ENCODE peak calls at places on chromosomes 11 and 22, in five cellular contexts. O is kidney epithelial cell, F is WTC11, T is progenitor cell of endocrine pancreas, H is germinal center. Q is an unnamed sample.

GRCh38 chr22:18114976-18115652 is 4.5 kb downstream of the TUBA8 start:
- DNase-seq in O (no peak), T (no peak), H (no peak), F (no peak), Q (no peak)

GRCh38 chr11:67276821-67277230 is 10.6 kb downstream of the GRK2 start:
- DNase-seq in O (no peak), F (peak; percentile 49), H (peak; percentile 29), T (no peak), Q (no peak)

GRCh38 chr22:34917239-34917638 is 148.7 kb upstream of the ISX start:
- DNase-seq in O (no peak), F (no peak), H (no peak), T (no peak), Q (no peak)

GRCh38 chr11:76155455-76156232 is 50.7 kb downstream of the WNT11 start:
- DNase-seq in O (no peak), T (no peak), H (no peak), F (no peak), Q (no peak)

GRCh38 chr11:66562907-66563583 is 5.4 kb downstream of the CTSF start:
- DNase-seq in O (no peak), H (no peak), F (no peak), T (no peak), Q (no peak)

GRCh38 chr22:24965822-24966626 is 13.5 kb downstream of the KIAA1671 start:
- DNase-seq in F (no peak), O (no peak), H (no peak), T (no peak), Q (no peak)

GRCh38 chr11:111559791-111560190 is 19.3 kb downstream of the LAYN start:
- DNase-seq in F (no peak), T (no peak), H (no peak), O (no peak), Q (no peak)

GRCh38 chr22:21991309-21991596 is 8.7 kb upstream of the TOP3B start:
- DNase-seq in H (no peak), T (no peak), F (no peak), O (no peak), Q (no peak)

GRCh38 chr11:85318573-85318972 is 308.6 kb downstream of the DLG2 start:
- DNase-seq in F (no peak), T (no peak), H (no peak), O (no peak), Q (no peak)

GRCh38 chr11:96211433-96211832 is 131.6 kb downstream of the MAML2 start:
- DNase-seq in H (no peak), T (no peak), O (no peak), F (no peak), Q (no peak)

GRCh38 chr22:37228106-37229011 is 15.7 kb downstream of the RAC2 start:
- DNase-seq in H (no peak), O (no peak), T (no peak), F (no peak), Q (peak; percentile 15)

GRCh38 chr11:69666752-69667536 is 8.2 kb downstream of the LTO1 start:
- DNase-seq in H (no peak), O (no peak), F (no peak), T (no peak), Q (no peak)

GRCh38 chr11:128054323-128054910 is 532.9 kb downstream of the ETS1 start:
- DNase-seq in T (no peak), F (no peak), H (no peak), O (no peak), Q (no peak)

GRCh38 chr11:73386026-73386425 is 9.8 kb downstream of the RELT start:
- DNase-seq in H (peak; percentile 79), F (no peak), T (no peak), O (no peak), Q (no peak)

GRCh38 chr11:94678236-94678635 is 89.9 kb upstream of the AMOTL1 start:
- DNase-seq in F (no peak), O (no peak), T (no peak), H (no peak), Q (no peak)

GRCh38 chr22:37283393-37283937 is 1.2 kb downstream of the CYTH4 start:
- DNase-seq in T (no peak), F (no peak), H (peak; percentile 48), O (no peak), Q (no peak)

Q was measured in hippocampal formation.